ENCODE peak calls at places on chromosomes 7 and 10, in five cellular contexts. J is psoas muscle; P is dorsolateral prefrontal cortex; D is endothelial cell; L is CD8-positive, alpha-beta T cell. O is an unnamed sample.

GRCh38 chr10:105681051-105681450 is 1040.0 kb downstream of the SORCS3 start:
- DNase-seq in P (no peak), D (no peak), J (no peak), L (no peak), O (no peak)

GRCh38 chr10:88039496-88040200 is 176.2 kb downstream of the PTEN start:
- DNase-seq in D (no peak), L (no peak), J (no peak), P (no peak), O (no peak)

GRCh38 chr10:90289037-90289436 is 568.8 kb downstream of the HTR7 start:
- DNase-seq in P (no peak), J (no peak), D (no peak), L (no peak), O (no peak)

GRCh38 chr10:37965006-37965405 is 11.4 kb downstream of the ZNF25 start:
- DNase-seq in D (no peak), P (no peak), L (no peak), J (no peak), O (no peak)

GRCh38 chr7:131859162-131859821 is 302.9 kb upstream of the PODXL start:
- DNase-seq in D (peak), J (peak), L (peak), P (peak), O (peak)

GRCh38 chr10:73819513-73820093 is 8.2 kb upstream of the NDST2 start:
- DNase-seq in L (no peak), P (no peak), J (peak), D (no peak), O (no peak)

GRCh38 chr10:119521443-119522204 is 20.9 kb downstream of the RGS10 start:
- DNase-seq in J (no peak), D (no peak), P (no peak), L (no peak), O (no peak)

GRCh38 chr10:6204063-6204340 is 1.3 kb downstream of the PFKFB3 start:
- DNase-seq in L (peak), D (peak), P (no peak), J (peak), O (peak)

GRCh38 chr7:41010418-41010817 is 692.5 kb downstream of the INHBA start:
- DNase-seq in L (no peak), J (no peak), P (no peak), D (no peak), O (no peak)

GRCh38 chr10:109205929-109206585 is 717.3 kb downstream of the XPNPEP1 start:
- DNase-seq in D (no peak), L (no peak), P (no peak), J (no peak), O (no peak)

GRCh38 chr7:73984481-73985205 is 43.3 kb upstream of the ELN start:
- DNase-seq in D (no peak), P (no peak), J (peak), L (no peak), O (no peak)

GRCh38 chr7:64876792-64877713 is 26.0 kb upstream of the ZNF273 start:
- DNase-seq in D (peak), L (peak), P (peak), J (peak), O (peak)

GRCh38 chr7:156151082-156151481 is 338.8 kb upstream of the SHH start:
- DNase-seq in J (no peak), P (no peak), D (no peak), L (no peak), O (no peak)

GRCh38 chr10:28991738-28992270 is 297.1 kb upstream of the LYZL1 start:
- DNase-seq in L (peak), D (peak), P (no peak), J (no peak), O (peak)

GRCh38 chr7:70317356-70317755 is 719.1 kb downstream of the AUTS2 start:
- DNase-seq in J (no peak), D (no peak), L (no peak), P (no peak), O (no peak)

GRCh38 chr10:48931188-48931587 is 8.5 kb downstream of the LRRC18 start:
- DNase-seq in D (no peak), L (no peak), P (no peak), J (no peak), O (no peak)

GRCh38 chr7:67302113-67303039 is 305.7 kb downstream of the TYW1 start:
- DNase-seq in J (peak), D (peak), L (peak), P (peak), O (peak)

GRCh38 chr10:12556057-12556456 is 206.7 kb downstream of the CAMK1D start:
- DNase-seq in P (no peak), L (no peak), J (no peak), D (no peak), O (no peak)

DNA sequence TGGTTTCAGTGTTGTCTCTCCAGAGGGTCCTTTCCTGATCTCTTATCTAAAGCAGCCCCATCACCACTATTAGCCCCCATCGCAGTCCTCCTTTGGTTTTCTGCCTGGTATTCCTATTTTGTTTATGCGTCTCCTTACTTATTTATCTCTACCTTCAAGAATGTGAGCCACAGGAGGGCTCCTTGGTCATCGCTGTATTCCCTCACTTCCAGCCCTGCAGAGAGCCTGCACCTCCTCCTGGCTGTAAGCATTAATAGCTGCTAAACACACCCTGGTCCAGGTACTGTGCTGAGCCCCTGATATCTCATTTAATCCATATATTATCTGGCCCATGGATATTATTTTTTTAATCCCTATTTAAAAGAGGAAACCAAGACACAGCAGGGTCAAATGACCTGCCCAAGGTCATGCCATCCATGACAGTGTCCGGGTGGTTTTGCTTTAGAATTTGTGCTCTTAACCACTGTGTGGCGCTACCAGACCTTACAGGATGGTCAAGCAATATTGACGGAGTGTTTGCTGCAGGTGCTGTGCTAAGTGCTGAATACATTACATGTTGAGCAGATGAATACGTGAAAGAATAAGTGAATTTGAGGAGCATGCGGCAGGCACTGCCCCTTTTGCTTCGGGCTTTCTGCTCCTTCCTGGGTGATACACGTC is 227.2 kb downstream of the ADAM12 start:
- DNase-seq in P (no peak), L (no peak), D (no peak), J (no peak), O (no peak)
- TF ChIP-seq CTCF in P (peak), L (no peak), D (no peak), J (no peak), O (no peak)

GRCh38 chr7:88357794-88358533 is 51.3 kb upstream of the STEAP4 start:
- DNase-seq in L (no peak), P (no peak), D (no peak), J (no peak), O (peak)
- TF ChIP-seq CTCF in L (no peak), P (peak), D (no peak), J (peak), O (no peak)

GRCh38 chr10:32005050-32005449 is 51.2 kb downstream of the KIF5B start:
- DNase-seq in J (no peak), L (no peak), P (no peak), D (peak), O (peak)
- TF ChIP-seq CTCF in J (peak), L (peak), P (peak), D (peak), O (peak)

DNA sequence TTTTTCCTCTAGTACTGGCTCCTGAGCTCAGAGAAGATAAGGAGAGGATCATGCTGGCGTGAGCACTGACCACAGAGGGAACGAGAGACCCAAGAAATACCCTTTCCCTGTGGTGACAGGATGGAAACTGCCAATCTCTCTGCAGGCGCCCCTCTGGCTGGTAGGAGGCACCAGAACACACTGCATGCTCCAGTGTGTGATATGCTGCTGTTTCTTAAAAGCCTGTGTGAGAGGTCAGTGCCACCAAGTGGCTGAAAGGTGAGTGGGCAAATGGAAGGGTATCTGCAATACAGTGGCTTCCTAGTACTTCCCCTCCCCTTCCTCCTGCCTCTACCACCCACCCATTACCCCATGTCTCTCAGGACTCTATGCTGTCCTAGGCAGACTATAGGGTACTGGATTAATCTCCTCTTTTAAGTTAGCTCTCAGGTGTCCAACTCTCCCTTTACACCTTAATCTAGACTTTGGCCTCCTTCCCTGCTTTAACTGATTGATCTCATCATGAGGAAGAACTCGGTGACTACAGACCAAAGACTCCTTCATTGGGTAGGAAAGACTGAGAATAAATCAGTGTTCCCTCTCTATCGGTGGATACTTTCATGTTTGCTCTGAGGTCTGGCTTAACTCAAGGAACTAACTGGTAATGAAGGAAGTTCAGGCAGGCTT is 283.6 kb downstream of the ADRA2A start:
- DNase-seq in J (no peak), D (peak), L (no peak), P (no peak), O (peak)
- TF ChIP-seq CTCF in J (peak), D (peak), L (no peak), P (no peak), O (peak)

GRCh38 chr10:86524225-86524982 is 2.8 kb upstream of the WAPL start:
- DNase-seq in D (no peak), J (no peak), L (no peak), P (no peak), O (no peak)

GRCh38 chr10:86522385-86522855 is 828 bp upstream of the WAPL start:
- DNase-seq in J (no peak), L (no peak), P (no peak), D (no peak), O (no peak)

GRCh38 chr10:86521620-86522384 is at the start of gene WAPL:
- DNase-seq in P (peak), D (peak), L (peak), J (peak), O (peak)

GRCh38 chr10:86520871-86521619 is 547 bp downstream of the WAPL start:
- DNase-seq in P (no peak), D (peak), J (peak), L (peak), O (peak)

DNA sequence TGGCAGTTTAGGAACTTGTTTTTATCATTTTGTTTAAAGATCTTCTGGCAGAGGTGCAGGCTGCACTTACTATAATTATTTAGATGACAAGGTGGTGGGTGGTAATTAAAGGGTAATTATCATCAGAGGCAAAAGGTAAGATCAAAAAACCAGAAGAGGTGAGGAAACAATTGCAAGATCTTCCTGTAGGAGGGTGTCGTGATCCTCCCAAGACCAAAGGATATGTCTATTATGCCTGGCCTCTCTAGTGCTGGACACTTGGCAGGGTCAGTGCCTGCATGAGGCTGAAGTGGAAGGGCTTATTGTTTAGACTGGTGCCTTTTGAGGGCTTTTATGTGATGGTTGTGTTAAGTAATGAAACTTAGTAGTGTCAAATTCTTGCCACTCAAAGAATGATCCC is 1.8 kb upstream of the WAPL start:
- DNase-seq in D (no peak), L (no peak), P (no peak), J (no peak), O (no peak)
- TF ChIP-seq CTCF in D (no peak), L (no peak), P (no peak), J (peak), O (no peak)

GRCh38 chr7:30754315-30754877 is 2.5 kb downstream of the INMT start:
- DNase-seq in P (no peak), L (no peak), D (no peak), J (no peak), O (no peak)

GRCh38 chr7:30752484-30752883 is 549 bp downstream of the INMT start:
- DNase-seq in J (no peak), L (no peak), P (no peak), D (no peak), O (no peak)

GRCh38 chr7:30752979-30753378 is 1.0 kb downstream of the INMT start:
- DNase-seq in P (no peak), J (peak), D (no peak), L (no peak), O (no peak)

GRCh38 chr7:30757343-30757695 is 5.4 kb downstream of the INMT start:
- DNase-seq in J (no peak), P (no peak), L (no peak), D (no peak), O (no peak)

DNA sequence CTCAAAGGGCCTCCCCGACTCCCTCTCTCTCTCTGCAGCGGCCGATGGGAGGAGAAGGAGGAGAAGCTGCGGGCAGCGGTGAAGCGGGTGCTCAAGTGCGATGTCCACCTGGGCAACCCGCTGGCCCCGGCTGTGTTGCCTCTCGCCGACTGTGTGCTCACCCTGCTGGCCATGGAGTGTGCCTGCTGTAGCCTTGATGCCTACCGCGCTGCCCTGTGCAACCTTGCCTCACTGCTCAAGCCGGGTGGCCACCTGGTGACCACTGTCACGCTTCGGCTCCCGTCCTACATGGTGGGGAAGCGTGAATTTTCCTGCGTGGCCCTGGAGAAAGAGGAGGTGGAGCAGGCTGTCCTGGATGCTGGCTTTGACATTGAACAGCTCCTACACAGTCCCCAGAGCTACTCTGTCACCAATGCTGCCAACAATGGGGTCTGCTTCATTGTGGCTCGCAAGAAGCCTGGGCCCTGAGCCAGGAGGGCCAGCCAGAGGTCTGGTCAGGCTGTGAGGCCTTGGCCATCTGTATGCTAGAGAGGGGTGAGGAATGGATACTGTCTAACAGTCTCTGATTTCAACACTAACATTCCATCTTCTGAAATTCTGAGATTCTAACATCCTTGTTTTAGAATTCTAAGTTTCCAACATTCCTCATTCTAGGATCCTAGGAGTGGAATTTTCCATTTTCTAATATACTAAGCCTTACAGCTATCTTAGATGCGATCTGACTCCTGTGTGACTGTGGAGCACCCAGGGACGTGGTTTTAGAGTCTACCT is 3.6 kb downstream of the INMT start:
- DNase-seq in L (no peak), D (no peak), P (no peak), J (peak), O (no peak)
- TF ChIP-seq CTCF in L (no peak), D (no peak), P (no peak), J (no peak), O (no peak)

DNA sequence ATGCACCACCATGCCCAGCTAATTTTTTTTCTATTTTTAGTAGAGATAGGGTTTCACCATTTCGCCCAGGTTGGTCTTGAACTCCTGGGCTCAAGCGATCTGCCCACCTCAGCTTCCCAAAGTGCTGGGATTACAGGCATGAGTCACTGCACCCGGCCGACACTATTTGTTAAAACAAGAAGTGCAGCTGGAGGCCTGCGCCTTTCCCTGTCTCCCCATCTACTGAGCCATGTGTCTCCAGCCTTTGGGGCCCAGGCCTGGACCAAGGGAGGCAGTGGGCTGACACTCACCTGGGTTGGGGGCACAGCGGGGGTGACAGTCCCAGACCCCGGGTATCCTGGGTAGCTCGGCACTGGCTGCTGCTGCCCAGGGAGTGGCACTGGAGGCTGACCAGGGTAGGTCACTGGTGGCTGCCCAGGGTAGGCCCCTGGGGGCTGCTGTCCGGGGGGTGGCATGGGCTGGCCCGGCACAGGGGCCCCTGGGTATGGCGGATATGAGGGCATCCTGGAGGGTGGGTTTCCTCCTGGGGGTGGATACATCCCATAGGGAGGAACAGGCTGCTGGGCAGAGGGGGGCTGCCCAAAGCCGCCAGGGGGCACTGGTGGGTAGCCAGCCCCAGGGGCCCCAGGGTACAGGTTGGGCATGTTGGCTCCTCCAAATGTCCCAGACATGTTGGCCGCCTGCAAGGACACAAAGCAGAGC is 36.3 kb downstream of the PLAC9 start:
- DNase-seq in P (no peak), D (peak), J (peak), L (no peak), O (peak)
- TF ChIP-seq CTCF in P (no peak), D (peak), J (peak), L (no peak), O (peak)

GRCh38 chr7:116492654-116493109 is 6.9 kb upstream of the CAV2 start:
- DNase-seq in L (no peak), J (no peak), P (no peak), D (no peak), O (no peak)

GRCh38 chr7:116497708-116498107 is 1.8 kb upstream of the CAV2 start:
- DNase-seq in P (no peak), J (no peak), L (no peak), D (no peak), O (no peak)

GRCh38 chr7:116494472-116494871 is 5.1 kb upstream of the CAV2 start:
- DNase-seq in L (no peak), J (no peak), P (no peak), D (no peak), O (no peak)

GRCh38 chr7:116496653-116497052 is 2.9 kb upstream of the CAV2 start:
- DNase-seq in P (no peak), D (no peak), L (no peak), J (no peak), O (no peak)

DNA sequence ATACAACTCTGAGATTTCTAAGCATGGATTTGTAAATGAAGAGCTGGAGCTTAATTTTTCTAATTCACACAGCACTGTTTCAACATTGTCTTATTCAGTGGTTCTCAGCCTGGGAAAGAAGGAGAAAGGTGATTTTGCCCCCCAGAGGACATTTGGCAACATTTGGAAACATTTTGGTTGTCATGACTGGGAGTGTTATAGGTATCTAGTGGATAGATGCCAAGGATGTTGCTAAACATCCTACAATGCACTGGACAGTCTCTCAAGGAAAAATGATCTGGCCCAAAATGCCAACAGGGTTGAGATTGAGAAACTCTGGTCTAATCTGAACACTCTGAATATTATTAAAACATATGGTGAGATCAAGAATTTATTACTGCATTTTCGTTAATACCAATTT is 3.8 kb upstream of the CAV2 start:
- DNase-seq in D (no peak), L (no peak), J (no peak), P (no peak), O (no peak)
- TF ChIP-seq CTCF in D (no peak), L (no peak), J (no peak), P (no peak), O (no peak)

GRCh38 chr10:18216482-18216881 is 76.3 kb downstream of the CACNB2 start:
- DNase-seq in L (no peak), J (no peak), D (no peak), P (no peak), O (no peak)
- TF ChIP-seq CTCF in L (no peak), J (no peak), D (no peak), P (peak), O (no peak)

DNA sequence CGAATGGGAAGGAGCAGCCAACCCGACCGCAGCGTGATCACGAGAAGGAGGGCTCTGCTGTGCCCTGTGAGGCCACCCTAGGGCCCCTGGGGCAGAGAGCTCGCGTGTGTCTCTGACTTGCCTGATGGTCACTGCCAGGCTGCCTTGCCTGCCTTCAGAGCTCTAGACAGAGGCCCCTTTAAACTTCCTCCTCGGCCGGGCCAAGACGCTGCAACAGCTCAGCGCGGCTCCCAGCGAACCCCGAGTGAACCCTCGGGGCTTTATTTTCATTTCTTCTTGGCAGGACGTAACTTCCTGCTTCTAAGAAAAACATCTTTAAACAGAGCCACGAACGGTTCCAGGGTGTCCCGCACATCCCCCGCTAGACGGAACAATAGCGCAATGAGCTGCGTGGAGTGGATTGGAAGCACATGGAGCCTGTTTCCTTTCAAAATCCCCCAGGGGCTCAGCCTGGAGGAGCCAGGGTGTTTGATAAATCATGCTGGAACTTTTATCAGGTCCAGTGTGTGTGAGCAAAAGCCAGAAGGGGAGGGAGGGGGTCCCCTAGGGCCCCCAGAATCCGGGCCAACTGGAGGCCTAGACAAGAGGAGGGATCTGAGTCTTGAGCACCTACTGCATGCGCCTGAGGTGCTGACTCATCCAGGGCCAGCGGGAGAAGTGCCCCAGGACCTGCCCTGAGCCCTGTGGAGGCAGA is 134.1 kb upstream of the GDF10 start:
- DNase-seq in J (peak), D (no peak), L (peak), P (no peak), O (no peak)
- TF ChIP-seq CTCF in J (no peak), D (no peak), L (no peak), P (no peak), O (no peak)

O was measured in GM20000.